ENCODE peak calls at places on chromosomes 3 and 15, in eight cellular contexts. J, V, B, P, W, Z, G and A are unnamed samples.

GRCh38 chr3:100047455-100048141 is 66.7 kb downstream of the FILIP1L start:
- DNase-seq in W (peak), Z (peak), J (peak), G (no peak), V (peak), B (peak), P (peak), A (peak)

GRCh38 chr3:156781310-156782230 is 44.6 kb upstream of the LEKR1 start:
- DNase-seq in V (no peak), W (peak), J (peak), B (no peak), P (peak), Z (no peak), G (no peak), A (no peak)

GRCh38 chr3:84724877-84725276 is 233.9 kb upstream of the CADM2 start:
- DNase-seq in J (peak), B (no peak), V (no peak), P (no peak), Z (no peak), G (no peak), W (no peak), A (no peak)

GRCh38 chr3:177519588-177519987 is 322.3 kb upstream of the TBL1XR1 start:
- DNase-seq in W (no peak), V (no peak), Z (no peak), P (no peak), J (no peak), G (no peak), B (no peak), A (no peak)

GRCh38 chr3:30605706-30606300 is 598 bp upstream of the TGFBR2 start:
- DNase-seq in B (no peak), Z (no peak), W (no peak), V (no peak), J (no peak), G (no peak), P (no peak), A (no peak)

GRCh38 chr3:173584093-173584833 is 186.7 kb downstream of the NLGN1 start:
- DNase-seq in J (no peak), B (no peak), G (no peak), V (peak), W (peak), Z (peak), P (peak), A (peak)

GRCh38 chr3:196287066-196287404 is 491 bp downstream of the PCYT1A start:
- DNase-seq in J (peak), V (no peak), Z (no peak), G (no peak), B (peak), P (peak), W (peak), A (no peak)

GRCh38 chr15:68612979-68613740 is 34.4 kb downstream of the CORO2B start:
- DNase-seq in Z (no peak), B (no peak), G (no peak), V (no peak), J (peak), P (peak), W (no peak), A (peak)

GRCh38 chr3:143209715-143210059 is 90.1 kb downstream of the CHST2 start:
- DNase-seq in J (no peak), V (no peak), P (no peak), Z (no peak), G (no peak), B (no peak), W (no peak), A (no peak)

GRCh38 chr3:65314265-65314664 is 626.5 kb upstream of the ADAMTS9 start:
- DNase-seq in J (no peak), B (no peak), G (no peak), P (no peak), V (no peak), Z (no peak), W (no peak), A (no peak)

GRCh38 chr3:40771112-40771511 is 246.4 kb downstream of the ZNF621 start:
- DNase-seq in J (no peak), P (no peak), V (no peak), G (no peak), W (no peak), B (no peak), Z (no peak), A (no peak)

GRCh38 chr3:179898024-179898423 is 138.7 kb downstream of the PEX5L start:
- DNase-seq in V (peak), P (peak), B (no peak), J (peak), Z (peak), G (no peak), W (no peak), A (peak)

GRCh38 chr3:39138804-39139415 is 14.5 kb downstream of the CSRNP1 start:
- DNase-seq in G (no peak), W (peak), J (no peak), P (peak), V (peak), B (no peak), Z (no peak), A (no peak)

GRCh38 chr3:171186383-171186782 is 159.9 kb upstream of the SLC2A2 start:
- DNase-seq in V (no peak), B (no peak), Z (no peak), P (peak), J (no peak), W (no peak), G (no peak), A (no peak)

GRCh38 chr3:159322322-159322939 is 520.6 kb downstream of the MFSD1 start:
- DNase-seq in B (no peak), G (no peak), J (peak), W (peak), P (peak), Z (peak), V (peak), A (peak)

GRCh38 chr3:163056874-163057497 is 1560.4 kb downstream of the OTOL1 start:
- DNase-seq in W (peak), B (peak), Z (peak), G (no peak), V (peak), J (peak), P (peak), A (peak)

DNA sequence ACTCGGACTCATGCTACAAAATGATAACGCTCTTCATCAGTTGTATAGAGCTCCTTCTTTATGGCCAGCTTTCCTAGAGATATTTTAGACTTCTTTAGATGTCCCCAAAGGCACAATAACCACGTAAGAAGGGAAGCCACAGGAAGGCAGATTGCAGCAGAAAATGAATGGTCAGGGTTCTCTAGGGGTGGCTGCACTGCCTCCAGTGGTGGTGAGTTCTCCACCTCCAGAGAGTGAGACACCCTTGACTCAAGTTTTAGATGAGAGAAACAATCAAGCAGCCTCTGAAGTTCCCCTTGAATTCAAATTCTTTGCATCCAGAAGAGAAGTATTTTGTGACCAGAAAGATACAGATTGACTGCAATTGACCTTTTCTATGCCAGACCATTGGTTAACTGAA is 191.5 kb downstream of the TP63 start:
- DNase-seq in P (no peak), J (no peak), W (no peak), Z (no peak), G (no peak), V (no peak), B (no peak), A (no peak)
- TF ChIP-seq CTCF in P (peak), J (no peak), W (no peak), Z (no peak), G (no peak), V (no peak), B (no peak), A (no peak)

DNA sequence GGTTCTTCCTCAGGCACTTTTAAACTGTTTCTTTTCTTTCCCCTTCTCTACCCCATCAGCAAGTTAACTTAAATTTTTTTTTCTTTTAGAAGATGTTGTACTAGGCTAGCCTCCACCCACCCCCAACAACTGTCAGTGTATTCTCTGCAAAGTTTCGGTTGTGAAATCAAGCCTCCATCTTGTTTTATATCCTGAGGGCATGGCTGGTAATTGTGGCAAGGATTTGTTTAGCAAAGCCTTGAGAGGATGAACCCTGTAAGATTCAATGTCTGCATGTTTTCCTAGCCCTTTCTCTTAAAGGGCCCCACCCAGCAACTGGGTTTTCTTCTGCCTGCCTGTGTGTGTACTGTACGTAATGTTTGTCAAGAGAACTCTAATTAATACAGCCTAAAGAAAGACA is 475.3 kb downstream of the FHIT start:
- DNase-seq in J (no peak), G (no peak), Z (no peak), W (no peak), V (no peak), P (no peak), B (no peak), A (no peak)
- TF ChIP-seq CTCF in J (no peak), G (no peak), Z (no peak), W (no peak), V (no peak), P (no peak), B (no peak), A (no peak)

GRCh38 chr3:72186485-72186864 is 401.5 kb upstream of the PROK2 start:
- DNase-seq in W (no peak), V (no peak), Z (no peak), P (peak), G (no peak), B (no peak), J (no peak), A (no peak)
- TF ChIP-seq CTCF in W (no peak), V (no peak), Z (no peak), P (no peak), G (no peak), B (no peak), J (no peak), A (no peak)

GRCh38 chr15:57364282-57365007 is 11.9 kb upstream of the CGNL1 start:
- DNase-seq in Z (no peak), W (no peak), B (no peak), G (no peak), J (no peak), P (peak), V (no peak), A (no peak)
- TF ChIP-seq CTCF in Z (peak), W (no peak), B (no peak), G (no peak), J (no peak), P (peak), V (no peak), A (no peak)

GRCh38 chr15:49273734-49274318 is 103.8 kb downstream of the GALK2 start:
- DNase-seq in B (no peak), W (no peak), P (peak), G (no peak), J (no peak), V (no peak), Z (no peak), A (no peak)

GRCh38 chr15:49265911-49266310 is 95.9 kb downstream of the GALK2 start:
- DNase-seq in V (no peak), P (peak), Z (no peak), B (no peak), W (no peak), G (no peak), J (no peak), A (no peak)

DNA sequence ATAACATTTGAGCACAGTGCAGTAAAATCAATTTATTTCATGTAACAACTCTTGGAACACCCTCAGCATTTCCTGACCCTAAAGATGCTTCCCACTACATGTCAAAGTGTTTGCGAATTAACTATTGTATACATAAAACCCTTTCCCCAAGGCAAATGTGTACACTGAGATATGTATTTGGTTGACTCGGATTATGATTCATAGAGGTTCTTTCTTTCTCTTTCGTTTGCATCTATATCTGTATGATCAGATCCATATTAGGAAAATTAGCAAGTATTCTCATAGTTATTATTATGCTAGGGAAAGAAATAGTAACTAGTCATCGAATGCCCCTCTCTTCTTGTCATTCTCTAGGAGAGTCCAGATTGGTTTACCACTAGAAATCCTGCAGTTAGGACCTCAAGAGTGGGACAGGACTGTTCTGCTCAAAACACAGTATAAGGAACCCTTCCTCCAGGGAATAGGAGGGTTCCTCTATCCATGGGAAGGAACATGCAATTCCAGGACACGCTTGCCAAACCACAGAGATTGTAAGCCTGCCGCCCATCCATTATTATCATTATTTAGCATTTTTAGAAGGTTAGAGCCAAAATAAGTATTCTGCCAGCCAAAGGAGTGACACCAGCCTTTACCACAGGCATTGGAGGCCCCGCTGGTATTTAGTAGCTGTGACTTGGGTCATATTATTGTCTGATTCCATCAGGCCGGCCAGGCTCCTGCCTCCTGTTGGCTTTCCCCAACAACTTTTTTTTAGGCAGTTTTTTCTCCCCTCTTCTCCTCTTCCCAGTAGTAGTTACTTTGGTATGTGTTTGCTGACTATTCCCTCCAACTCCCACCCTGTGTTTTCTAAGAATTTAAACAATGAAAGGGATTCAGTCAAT is 100.7 kb downstream of the GALK2 start:
- DNase-seq in B (no peak), J (no peak), Z (no peak), W (no peak), G (peak), V (no peak), P (peak), A (no peak)
- TF ChIP-seq CTCF in B (no peak), J (no peak), Z (no peak), W (no peak), G (no peak), V (no peak), P (peak), A (no peak)

GRCh38 chr3:53768478-53769459 is 77.5 kb downstream of the CHDH start:
- DNase-seq in Z (no peak), V (no peak), W (no peak), P (no peak), G (no peak), J (no peak), B (no peak), A (no peak)

GRCh38 chr3:53764376-53764775 is 81.8 kb downstream of the CHDH start:
- DNase-seq in V (no peak), P (no peak), J (no peak), W (no peak), Z (no peak), G (no peak), B (no peak), A (no peak)

GRCh38 chr3:53765753-53766152 is 80.5 kb downstream of the CHDH start:
- DNase-seq in J (no peak), Z (no peak), W (no peak), G (no peak), B (no peak), V (no peak), P (no peak), A (no peak)

GRCh38 chr3:53763353-53763752 is 82.9 kb downstream of the CHDH start:
- DNase-seq in P (no peak), W (no peak), J (no peak), V (no peak), B (no peak), Z (no peak), G (no peak), A (no peak)

GRCh38 chr3:53766706-53767105 is 79.5 kb downstream of the CHDH start:
- DNase-seq in B (no peak), V (no peak), P (no peak), G (no peak), J (no peak), Z (no peak), W (no peak), A (no peak)
- TF ChIP-seq CTCF in B (no peak), V (no peak), P (no peak), G (no peak), J (no peak), Z (no peak), W (no peak), A (no peak)

DNA sequence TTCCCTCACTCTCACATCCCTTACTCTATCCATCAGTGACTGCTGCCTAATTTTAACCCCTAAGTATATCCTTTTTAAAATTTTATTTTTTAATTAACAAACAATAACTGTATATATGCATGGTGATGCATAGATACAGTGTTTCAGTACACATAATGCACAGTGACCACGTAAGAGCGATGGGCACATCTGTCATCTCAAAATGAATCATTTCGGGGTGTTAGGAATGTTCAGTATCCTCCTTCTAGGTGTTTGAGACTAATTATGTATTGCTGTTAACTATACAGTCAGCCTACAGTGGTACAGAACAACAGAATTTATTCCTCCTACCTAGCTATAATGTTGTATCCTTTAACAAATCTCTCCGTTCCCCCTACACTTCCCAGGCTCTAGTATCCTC is 307.0 kb downstream of the FOXP1 start:
- DNase-seq in W (no peak), P (no peak), Z (no peak), B (no peak), G (no peak), J (no peak), V (no peak), A (no peak)
- TF ChIP-seq CTCF in W (no peak), P (no peak), Z (no peak), B (no peak), G (no peak), J (no peak), V (no peak), A (no peak)